ENCODE peak calls at places on chromosomes 7 and 10, in four cellular contexts. One of them, this sample, is unnamed.

GRCh38 chr7:68425377-68425776 is 1172.9 kb upstream of the AUTS2 start:
- DNase-seq in amygdala: peak
- DNase-seq in stimulated activated CD8-positive, alpha-beta memory T cell treated with anti-CD3 and anti-CD28 coated beads, Interleukin-7, amount 100 ng/mL, for 24 hours: no peak
- DNase-seq in stimulated activated CD4-positive, alpha-beta T cell treated with anti-CD3 and anti-CD28 coated beads, TNF-alpha, amount 100 ng/mL, for 48 hours: no peak
- DNase-seq in this sample: no peak

GRCh38 chr10:128867119-128867518 is 599.9 kb upstream of the MGMT start:
- DNase-seq in stimulated activated CD8-positive, alpha-beta memory T cell treated with anti-CD3 and anti-CD28 coated beads, Interleukin-7, amount 100 ng/mL, for 24 hours: no peak
- DNase-seq in stimulated activated CD4-positive, alpha-beta T cell treated with anti-CD3 and anti-CD28 coated beads, TNF-alpha, amount 100 ng/mL, for 48 hours: no peak
- DNase-seq in amygdala: no peak
- DNase-seq in this sample: no peak

GRCh38 chr10:126387041-126387908 is 1.0 kb downstream of the ADAM12 start:
- DNase-seq in stimulated activated CD4-positive, alpha-beta T cell treated with anti-CD3 and anti-CD28 coated beads, TNF-alpha, amount 100 ng/mL, for 48 hours: no peak
- DNase-seq in amygdala: peak
- DNase-seq in stimulated activated CD8-positive, alpha-beta memory T cell treated with anti-CD3 and anti-CD28 coated beads, Interleukin-7, amount 100 ng/mL, for 24 hours: no peak
- DNase-seq in this sample: peak

GRCh38 chr7:2496375-2496774 is 20.2 kb upstream of the GRIFIN start:
- DNase-seq in amygdala: no peak
- DNase-seq in stimulated activated CD8-positive, alpha-beta memory T cell treated with anti-CD3 and anti-CD28 coated beads, Interleukin-7, amount 100 ng/mL, for 24 hours: no peak
- DNase-seq in stimulated activated CD4-positive, alpha-beta T cell treated with anti-CD3 and anti-CD28 coated beads, TNF-alpha, amount 100 ng/mL, for 48 hours: no peak
- DNase-seq in this sample: no peak

GRCh38 chr7:28615091-28615490 is 202.8 kb downstream of the CREB5 start:
- DNase-seq in amygdala: peak
- DNase-seq in stimulated activated CD4-positive, alpha-beta T cell treated with anti-CD3 and anti-CD28 coated beads, TNF-alpha, amount 100 ng/mL, for 48 hours: no peak
- DNase-seq in stimulated activated CD8-positive, alpha-beta memory T cell treated with anti-CD3 and anti-CD28 coated beads, Interleukin-7, amount 100 ng/mL, for 24 hours: no peak
- DNase-seq in this sample: no peak

GRCh38 chr10:125149278-125150047 is 10.9 kb downstream of the CTBP2 start:
- DNase-seq in stimulated activated CD8-positive, alpha-beta memory T cell treated with anti-CD3 and anti-CD28 coated beads, Interleukin-7, amount 100 ng/mL, for 24 hours: no peak
- DNase-seq in stimulated activated CD4-positive, alpha-beta T cell treated with anti-CD3 and anti-CD28 coated beads, TNF-alpha, amount 100 ng/mL, for 48 hours: no peak
- DNase-seq in amygdala: no peak
- DNase-seq in this sample: no peak

GRCh38 chr7:153921408-153921807 is 130.8 kb upstream of the DPP6 start:
- DNase-seq in amygdala: no peak
- DNase-seq in stimulated activated CD8-positive, alpha-beta memory T cell treated with anti-CD3 and anti-CD28 coated beads, Interleukin-7, amount 100 ng/mL, for 24 hours: no peak
- DNase-seq in stimulated activated CD4-positive, alpha-beta T cell treated with anti-CD3 and anti-CD28 coated beads, TNF-alpha, amount 100 ng/mL, for 48 hours: no peak
- DNase-seq in this sample: no peak

GRCh38 chr10:58700576-58700975 is 187.9 kb downstream of the BICC1 start:
- DNase-seq in amygdala: no peak
- DNase-seq in stimulated activated CD8-positive, alpha-beta memory T cell treated with anti-CD3 and anti-CD28 coated beads, Interleukin-7, amount 100 ng/mL, for 24 hours: no peak
- DNase-seq in stimulated activated CD4-positive, alpha-beta T cell treated with anti-CD3 and anti-CD28 coated beads, TNF-alpha, amount 100 ng/mL, for 48 hours: no peak
- DNase-seq in this sample: no peak

GRCh38 chr10:69910566-69910965 is 108.9 kb downstream of the COL13A1 start:
- DNase-seq in stimulated activated CD4-positive, alpha-beta T cell treated with anti-CD3 and anti-CD28 coated beads, TNF-alpha, amount 100 ng/mL, for 48 hours: no peak
- DNase-seq in stimulated activated CD8-positive, alpha-beta memory T cell treated with anti-CD3 and anti-CD28 coated beads, Interleukin-7, amount 100 ng/mL, for 24 hours: no peak
- DNase-seq in amygdala: no peak
- DNase-seq in this sample: no peak

GRCh38 chr7:151459726-151460473 is 20.0 kb upstream of the CRYGN start:
- DNase-seq in stimulated activated CD4-positive, alpha-beta T cell treated with anti-CD3 and anti-CD28 coated beads, TNF-alpha, amount 100 ng/mL, for 48 hours: no peak
- DNase-seq in stimulated activated CD8-positive, alpha-beta memory T cell treated with anti-CD3 and anti-CD28 coated beads, Interleukin-7, amount 100 ng/mL, for 24 hours: no peak
- DNase-seq in amygdala: peak
- DNase-seq in this sample: no peak

GRCh38 chr10:70898687-70899086 is 10.3 kb upstream of the PCBD1 start:
- DNase-seq in amygdala: no peak
- DNase-seq in stimulated activated CD8-positive, alpha-beta memory T cell treated with anti-CD3 and anti-CD28 coated beads, Interleukin-7, amount 100 ng/mL, for 24 hours: no peak
- DNase-seq in stimulated activated CD4-positive, alpha-beta T cell treated with anti-CD3 and anti-CD28 coated beads, TNF-alpha, amount 100 ng/mL, for 48 hours: no peak
- DNase-seq in this sample: no peak

GRCh38 chr10:72334196-72334831 is 20.4 kb downstream of the DNAJB12 start:
- DNase-seq in amygdala: peak
- DNase-seq in stimulated activated CD4-positive, alpha-beta T cell treated with anti-CD3 and anti-CD28 coated beads, TNF-alpha, amount 100 ng/mL, for 48 hours: no peak
- DNase-seq in stimulated activated CD8-positive, alpha-beta memory T cell treated with anti-CD3 and anti-CD28 coated beads, Interleukin-7, amount 100 ng/mL, for 24 hours: no peak
- DNase-seq in this sample: no peak

GRCh38 chr7:7122701-7123281 is 59.6 kb upstream of the C1GALT1 start:
- DNase-seq in stimulated activated CD8-positive, alpha-beta memory T cell treated with anti-CD3 and anti-CD28 coated beads, Interleukin-7, amount 100 ng/mL, for 24 hours: no peak
- DNase-seq in amygdala: no peak
- DNase-seq in stimulated activated CD4-positive, alpha-beta T cell treated with anti-CD3 and anti-CD28 coated beads, TNF-alpha, amount 100 ng/mL, for 48 hours: no peak
- DNase-seq in this sample: no peak

GRCh38 chr10:102449321-102450123 is 1.8 kb downstream of the C10orf95 start:
- DNase-seq in stimulated activated CD8-positive, alpha-beta memory T cell treated with anti-CD3 and anti-CD28 coated beads, Interleukin-7, amount 100 ng/mL, for 24 hours: peak
- DNase-seq in stimulated activated CD4-positive, alpha-beta T cell treated with anti-CD3 and anti-CD28 coated beads, TNF-alpha, amount 100 ng/mL, for 48 hours: peak
- DNase-seq in amygdala: peak
- DNase-seq in this sample: no peak

GRCh38 chr7:124033093-124033806 is 383 bp upstream of the TMEM229A start:
- DNase-seq in stimulated activated CD8-positive, alpha-beta memory T cell treated with anti-CD3 and anti-CD28 coated beads, Interleukin-7, amount 100 ng/mL, for 24 hours: no peak
- DNase-seq in amygdala: peak
- DNase-seq in stimulated activated CD4-positive, alpha-beta T cell treated with anti-CD3 and anti-CD28 coated beads, TNF-alpha, amount 100 ng/mL, for 48 hours: no peak
- DNase-seq in this sample: peak

GRCh38 chr7:120521761-120522737 is 249.1 kb downstream of the KCND2 start:
- DNase-seq in stimulated activated CD4-positive, alpha-beta T cell treated with anti-CD3 and anti-CD28 coated beads, TNF-alpha, amount 100 ng/mL, for 48 hours: no peak
- DNase-seq in amygdala: no peak
- DNase-seq in stimulated activated CD8-positive, alpha-beta memory T cell treated with anti-CD3 and anti-CD28 coated beads, Interleukin-7, amount 100 ng/mL, for 24 hours: no peak
- DNase-seq in this sample: no peak

GRCh38 chr10:102274062-102274461 is 28.7 kb downstream of the GBF1 start:
- DNase-seq in stimulated activated CD8-positive, alpha-beta memory T cell treated with anti-CD3 and anti-CD28 coated beads, Interleukin-7, amount 100 ng/mL, for 24 hours: no peak
- DNase-seq in amygdala: no peak
- DNase-seq in stimulated activated CD4-positive, alpha-beta T cell treated with anti-CD3 and anti-CD28 coated beads, TNF-alpha, amount 100 ng/mL, for 48 hours: no peak
- DNase-seq in this sample: no peak

GRCh38 chr10:90865400-90865799 is 6.4 kb upstream of the RPP30 start:
- DNase-seq in amygdala: no peak
- DNase-seq in stimulated activated CD4-positive, alpha-beta T cell treated with anti-CD3 and anti-CD28 coated beads, TNF-alpha, amount 100 ng/mL, for 48 hours: no peak
- DNase-seq in stimulated activated CD8-positive, alpha-beta memory T cell treated with anti-CD3 and anti-CD28 coated beads, Interleukin-7, amount 100 ng/mL, for 24 hours: no peak
- DNase-seq in this sample: no peak

GRCh38 chr7:32496052-32496813 is 944 bp downstream of the AVL9 start:
- DNase-seq in amygdala: no peak
- DNase-seq in stimulated activated CD4-positive, alpha-beta T cell treated with anti-CD3 and anti-CD28 coated beads, TNF-alpha, amount 100 ng/mL, for 48 hours: no peak
- DNase-seq in stimulated activated CD8-positive, alpha-beta memory T cell treated with anti-CD3 and anti-CD28 coated beads, Interleukin-7, amount 100 ng/mL, for 24 hours: no peak
- DNase-seq in this sample: no peak

GRCh38 chr7:27165089-27165654 is at the start of gene HOXA9:
- DNase-seq in amygdala: no peak
- DNase-seq in stimulated activated CD8-positive, alpha-beta memory T cell treated with anti-CD3 and anti-CD28 coated beads, Interleukin-7, amount 100 ng/mL, for 24 hours: no peak
- DNase-seq in stimulated activated CD4-positive, alpha-beta T cell treated with anti-CD3 and anti-CD28 coated beads, TNF-alpha, amount 100 ng/mL, for 48 hours: no peak
- DNase-seq in this sample: no peak

GRCh38 chr10:24550680-24551079 is 173.0 kb downstream of the ARHGAP21 start:
- DNase-seq in stimulated activated CD8-positive, alpha-beta memory T cell treated with anti-CD3 and anti-CD28 coated beads, Interleukin-7, amount 100 ng/mL, for 24 hours: no peak
- DNase-seq in stimulated activated CD4-positive, alpha-beta T cell treated with anti-CD3 and anti-CD28 coated beads, TNF-alpha, amount 100 ng/mL, for 48 hours: no peak
- DNase-seq in amygdala: no peak
- DNase-seq in this sample: no peak

GRCh38 chr7:157276731-157277562 is 59.9 kb upstream of the DNAJB6 start:
- DNase-seq in stimulated activated CD4-positive, alpha-beta T cell treated with anti-CD3 and anti-CD28 coated beads, TNF-alpha, amount 100 ng/mL, for 48 hours: no peak
- DNase-seq in stimulated activated CD8-positive, alpha-beta memory T cell treated with anti-CD3 and anti-CD28 coated beads, Interleukin-7, amount 100 ng/mL, for 24 hours: no peak
- DNase-seq in amygdala: peak
- DNase-seq in this sample: no peak

GRCh38 chr7:129780257-129781127 is 169.0 kb downstream of the NRF1 start:
- DNase-seq in stimulated activated CD8-positive, alpha-beta memory T cell treated with anti-CD3 and anti-CD28 coated beads, Interleukin-7, amount 100 ng/mL, for 24 hours: peak
- DNase-seq in stimulated activated CD4-positive, alpha-beta T cell treated with anti-CD3 and anti-CD28 coated beads, TNF-alpha, amount 100 ng/mL, for 48 hours: peak
- DNase-seq in amygdala: no peak
- DNase-seq in this sample: no peak

GRCh38 chr7:99928994-99929729 is at the start of gene GJC3:
- DNase-seq in amygdala: peak
- DNase-seq in stimulated activated CD4-positive, alpha-beta T cell treated with anti-CD3 and anti-CD28 coated beads, TNF-alpha, amount 100 ng/mL, for 48 hours: no peak
- DNase-seq in stimulated activated CD8-positive, alpha-beta memory T cell treated with anti-CD3 and anti-CD28 coated beads, Interleukin-7, amount 100 ng/mL, for 24 hours: no peak
- DNase-seq in this sample: peak

GRCh38 chr10:124290095-124290795 is 128.5 kb downstream of the OAT start:
- DNase-seq in amygdala: no peak
- DNase-seq in stimulated activated CD4-positive, alpha-beta T cell treated with anti-CD3 and anti-CD28 coated beads, TNF-alpha, amount 100 ng/mL, for 48 hours: no peak
- DNase-seq in stimulated activated CD8-positive, alpha-beta memory T cell treated with anti-CD3 and anti-CD28 coated beads, Interleukin-7, amount 100 ng/mL, for 24 hours: no peak
- DNase-seq in this sample: peak

GRCh38 chr10:124719213-124719851 is 24.8 kb downstream of the FAM53B start:
- DNase-seq in amygdala: peak
- DNase-seq in stimulated activated CD4-positive, alpha-beta T cell treated with anti-CD3 and anti-CD28 coated beads, TNF-alpha, amount 100 ng/mL, for 48 hours: no peak
- DNase-seq in stimulated activated CD8-positive, alpha-beta memory T cell treated with anti-CD3 and anti-CD28 coated beads, Interleukin-7, amount 100 ng/mL, for 24 hours: no peak
- DNase-seq in this sample: no peak

GRCh38 chr10:130354976-130355795 is 219.0 kb downstream of the GLRX3 start:
- DNase-seq in stimulated activated CD4-positive, alpha-beta T cell treated with anti-CD3 and anti-CD28 coated beads, TNF-alpha, amount 100 ng/mL, for 48 hours: no peak
- DNase-seq in stimulated activated CD8-positive, alpha-beta memory T cell treated with anti-CD3 and anti-CD28 coated beads, Interleukin-7, amount 100 ng/mL, for 24 hours: no peak
- DNase-seq in amygdala: no peak
- DNase-seq in this sample: no peak

GRCh38 chr10:53430127-53430891 is 657.7 kb upstream of the MBL2 start:
- DNase-seq in stimulated activated CD8-positive, alpha-beta memory T cell treated with anti-CD3 and anti-CD28 coated beads, Interleukin-7, amount 100 ng/mL, for 24 hours: no peak
- DNase-seq in stimulated activated CD4-positive, alpha-beta T cell treated with anti-CD3 and anti-CD28 coated beads, TNF-alpha, amount 100 ng/mL, for 48 hours: no peak
- DNase-seq in amygdala: no peak
- DNase-seq in this sample: no peak

GRCh38 chr10:128278362-128278761 is 152.1 kb upstream of the MKI67 start:
- DNase-seq in stimulated activated CD4-positive, alpha-beta T cell treated with anti-CD3 and anti-CD28 coated beads, TNF-alpha, amount 100 ng/mL, for 48 hours: no peak
- DNase-seq in stimulated activated CD8-positive, alpha-beta memory T cell treated with anti-CD3 and anti-CD28 coated beads, Interleukin-7, amount 100 ng/mL, for 24 hours: no peak
- DNase-seq in amygdala: no peak
- DNase-seq in this sample: no peak

GRCh38 chr10:112250555-112250954 is 32.6 kb upstream of the TECTB start:
- DNase-seq in amygdala: no peak
- DNase-seq in stimulated activated CD8-positive, alpha-beta memory T cell treated with anti-CD3 and anti-CD28 coated beads, Interleukin-7, amount 100 ng/mL, for 24 hours: no peak
- DNase-seq in stimulated activated CD4-positive, alpha-beta T cell treated with anti-CD3 and anti-CD28 coated beads, TNF-alpha, amount 100 ng/mL, for 48 hours: no peak
- DNase-seq in this sample: no peak

GRCh38 chr10:103584216-103585010 is 90.9 kb downstream of the NEURL1 start:
- DNase-seq in amygdala: peak
- DNase-seq in stimulated activated CD8-positive, alpha-beta memory T cell treated with anti-CD3 and anti-CD28 coated beads, Interleukin-7, amount 100 ng/mL, for 24 hours: peak
- DNase-seq in stimulated activated CD4-positive, alpha-beta T cell treated with anti-CD3 and anti-CD28 coated beads, TNF-alpha, amount 100 ng/mL, for 48 hours: no peak
- DNase-seq in this sample: peak

GRCh38 chr7:73721237-73721848 is 1.9 kb upstream of the STX1A start:
- DNase-seq in stimulated activated CD4-positive, alpha-beta T cell treated with anti-CD3 and anti-CD28 coated beads, TNF-alpha, amount 100 ng/mL, for 48 hours: no peak
- DNase-seq in stimulated activated CD8-positive, alpha-beta memory T cell treated with anti-CD3 and anti-CD28 coated beads, Interleukin-7, amount 100 ng/mL, for 24 hours: no peak
- DNase-seq in amygdala: peak
- DNase-seq in this sample: no peak

GRCh38 chr10:61627266-61627665 is 35.5 kb upstream of the CABCOCO1 start:
- DNase-seq in stimulated activated CD4-positive, alpha-beta T cell treated with anti-CD3 and anti-CD28 coated beads, TNF-alpha, amount 100 ng/mL, for 48 hours: no peak
- DNase-seq in amygdala: no peak
- DNase-seq in stimulated activated CD8-positive, alpha-beta memory T cell treated with anti-CD3 and anti-CD28 coated beads, Interleukin-7, amount 100 ng/mL, for 24 hours: no peak
- DNase-seq in this sample: no peak